ENCODE peak calls at places on chromosome 17, in six cellular contexts. One of them, this sample, is unnamed. For H3K9me3 and H3K27me3, the result is how much of the 10 kb centered on the place peaks cover.

GRCh38 chr17:68400404-68400735 is 56.9 kb downstream of the WIPI1 start:
- DNase-seq in CD8-positive, alpha-beta memory T cell: no peak
- DNase-seq in cardiac muscle cell: no peak
- DNase-seq in H9: peak
- DNase-seq in sigmoid colon: peak
- DNase-seq in heart right ventricle: no peak
- DNase-seq in this sample: no peak

GRCh38 chr17:81966343-81967243 is 5.6 kb upstream of the NOTUM start:
- DNase-seq in CD8-positive, alpha-beta memory T cell: no peak
- DNase-seq in cardiac muscle cell: peak
- DNase-seq in H9: peak
- DNase-seq in sigmoid colon: peak
- DNase-seq in heart right ventricle: peak
- DNase-seq in this sample: no peak

GRCh38 chr17:70166571-70166970 is 2.8 kb upstream of the KCNJ2 start:
- DNase-seq in CD8-positive, alpha-beta memory T cell: no peak
- DNase-seq in cardiac muscle cell: no peak
- DNase-seq in H9: no peak
- DNase-seq in sigmoid colon: no peak
- DNase-seq in heart right ventricle: no peak
- DNase-seq in this sample: no peak

GRCh38 chr17:42675984-42676423 is 790 bp downstream of the PLEKHH3 start:
- DNase-seq in CD8-positive, alpha-beta memory T cell: no peak
- DNase-seq in cardiac muscle cell: peak
- DNase-seq in H9: peak
- DNase-seq in sigmoid colon: peak
- DNase-seq in heart right ventricle: peak
- DNase-seq in this sample: no peak

GRCh38 chr17:73748521-73748920 is 104.3 kb upstream of the SDK2 start:
- DNase-seq in CD8-positive, alpha-beta memory T cell: no peak
- DNase-seq in cardiac muscle cell: no peak
- DNase-seq in H9: no peak
- DNase-seq in sigmoid colon: no peak
- DNase-seq in heart right ventricle: no peak
- DNase-seq in this sample: no peak

GRCh38 chr17:73189417-73190099 is 3.3 kb upstream of the COG1 start:
- DNase-seq in CD8-positive, alpha-beta memory T cell: no peak
- DNase-seq in cardiac muscle cell: peak
- DNase-seq in H9: peak
- DNase-seq in sigmoid colon: no peak
- DNase-seq in heart right ventricle: no peak
- DNase-seq in this sample: no peak

GRCh38 chr17:74357466-74357809 is 4.2 kb downstream of the BTBD17 start:
- DNase-seq in CD8-positive, alpha-beta memory T cell: no peak
- DNase-seq in cardiac muscle cell: no peak
- DNase-seq in H9: no peak
- DNase-seq in sigmoid colon: no peak
- DNase-seq in heart right ventricle: no peak
- DNase-seq in this sample: no peak

GRCh38 chr17:16222406-16222805 is 5.4 kb downstream of the PIGL start:
- DNase-seq in CD8-positive, alpha-beta memory T cell: no peak
- DNase-seq in cardiac muscle cell: no peak
- DNase-seq in H9: no peak
- DNase-seq in sigmoid colon: no peak
- DNase-seq in heart right ventricle: no peak
- DNase-seq in this sample: no peak

GRCh38 chr17:81719410-81720266 is 7.6 kb downstream of the SLC25A10 start:
- DNase-seq in CD8-positive, alpha-beta memory T cell: no peak
- DNase-seq in cardiac muscle cell: no peak
- DNase-seq in H9: no peak
- DNase-seq in sigmoid colon: no peak
- DNase-seq in heart right ventricle: no peak
- DNase-seq in this sample: no peak

GRCh38 chr17:7483238-7484066 is 714 bp upstream of the POLR2A start:
- DNase-seq in CD8-positive, alpha-beta memory T cell: peak
- DNase-seq in cardiac muscle cell: peak
- DNase-seq in H9: peak
- DNase-seq in sigmoid colon: peak
- DNase-seq in heart right ventricle: peak
- DNase-seq in this sample: peak

GRCh38 chr17:80442305-80442659 is 27.3 kb downstream of the ENDOV start:
- DNase-seq in CD8-positive, alpha-beta memory T cell: no peak
- DNase-seq in cardiac muscle cell: no peak
- DNase-seq in H9: no peak
- DNase-seq in sigmoid colon: no peak
- DNase-seq in heart right ventricle: no peak
- DNase-seq in this sample: no peak

GRCh38 chr17:12510535-12510934 is 155.2 kb upstream of the MYOCD start:
- DNase-seq in CD8-positive, alpha-beta memory T cell: no peak
- DNase-seq in cardiac muscle cell: no peak
- DNase-seq in H9: no peak
- DNase-seq in sigmoid colon: no peak
- DNase-seq in heart right ventricle: no peak
- DNase-seq in this sample: no peak

GRCh38 chr17:69525920-69526841 is 111.7 kb downstream of the MAP2K6 start:
- DNase-seq in CD8-positive, alpha-beta memory T cell: no peak
- DNase-seq in cardiac muscle cell: peak
- DNase-seq in H9: peak
- DNase-seq in sigmoid colon: peak
- DNase-seq in heart right ventricle: no peak
- DNase-seq in this sample: no peak

GRCh38 chr17:32265192-32265895 is at the start of gene RHBDL3:
- DNase-seq in CD8-positive, alpha-beta memory T cell: peak
- DNase-seq in cardiac muscle cell: peak
- DNase-seq in H9: no peak
- DNase-seq in sigmoid colon: no peak
- DNase-seq in heart right ventricle: peak
- DNase-seq in this sample: peak

GRCh38 chr17:75345514-75346167 is 56.4 kb upstream of the SLC25A19 start:
- DNase-seq in CD8-positive, alpha-beta memory T cell: no peak
- DNase-seq in cardiac muscle cell: no peak
- DNase-seq in H9: peak
- DNase-seq in sigmoid colon: no peak
- DNase-seq in heart right ventricle: no peak
- DNase-seq in this sample: no peak

GRCh38 chr17:68437979-68438877 is 19.1 kb downstream of the WIPI1 start:
- DNase-seq in CD8-positive, alpha-beta memory T cell: peak
- DNase-seq in cardiac muscle cell: peak
- DNase-seq in H9: peak
- DNase-seq in sigmoid colon: no peak
- DNase-seq in heart right ventricle: peak
- DNase-seq in this sample: no peak

GRCh38 chr17:42843358-42843934 is 934 bp upstream of the AOC2 start:
- DNase-seq in CD8-positive, alpha-beta memory T cell: no peak
- DNase-seq in cardiac muscle cell: peak
- DNase-seq in H9: no peak
- DNase-seq in sigmoid colon: no peak
- DNase-seq in heart right ventricle: no peak
- DNase-seq in this sample: no peak

GRCh38 chr17:68054296-68054900 is 18.9 kb downstream of the KPNA2 start:
- DNase-seq in CD8-positive, alpha-beta memory T cell: no peak
- DNase-seq in cardiac muscle cell: no peak
- DNase-seq in H9: no peak
- DNase-seq in sigmoid colon: no peak
- DNase-seq in heart right ventricle: no peak
- DNase-seq in this sample: no peak

GRCh38 chr17:5282639-5283217 is 644 bp downstream of the RABEP1 start:
- DNase-seq in CD8-positive, alpha-beta memory T cell: peak
- DNase-seq in cardiac muscle cell: peak
- DNase-seq in H9: no peak
- DNase-seq in sigmoid colon: no peak
- DNase-seq in heart right ventricle: peak
- DNase-seq in this sample: peak

GRCh38 chr17:75878174-75878998 is at the start of gene TRIM47:
- DNase-seq in CD8-positive, alpha-beta memory T cell: no peak
- DNase-seq in cardiac muscle cell: peak
- DNase-seq in H9: peak
- DNase-seq in sigmoid colon: peak
- DNase-seq in heart right ventricle: peak
- DNase-seq in this sample: no peak

GRCh38 chr17:32016231-32016630 is 9.0 kb downstream of the LRRC37B start:
- DNase-seq in CD8-positive, alpha-beta memory T cell: no peak
- DNase-seq in cardiac muscle cell: no peak
- DNase-seq in H9: no peak
- DNase-seq in sigmoid colon: no peak
- DNase-seq in heart right ventricle: no peak
- DNase-seq in this sample: no peak

GRCh38 chr17:80119271-80119791 is 17.9 kb downstream of the GAA start:
- DNase-seq in CD8-positive, alpha-beta memory T cell: no peak
- DNase-seq in cardiac muscle cell: no peak
- DNase-seq in H9: peak
- DNase-seq in sigmoid colon: peak
- DNase-seq in heart right ventricle: no peak
- DNase-seq in this sample: no peak

GRCh38 chr17:58572846-58573245 is 58.4 kb upstream of the MTMR4 start:
- DNase-seq in CD8-positive, alpha-beta memory T cell: no peak
- DNase-seq in cardiac muscle cell: no peak
- DNase-seq in H9: no peak
- DNase-seq in sigmoid colon: no peak
- DNase-seq in heart right ventricle: no peak
- DNase-seq in this sample: no peak

GRCh38 chr17:39979021-39979660 is 1.5 kb upstream of the PSMD3 start:
- DNase-seq in CD8-positive, alpha-beta memory T cell: no peak
- DNase-seq in cardiac muscle cell: no peak
- DNase-seq in H9: no peak
- DNase-seq in sigmoid colon: no peak
- DNase-seq in heart right ventricle: no peak
- DNase-seq in this sample: no peak

GRCh38 chr17:40915721-40916256 is 21.7 kb downstream of the KRT23 start:
- DNase-seq in CD8-positive, alpha-beta memory T cell: no peak
- DNase-seq in cardiac muscle cell: no peak
- DNase-seq in H9: no peak
- DNase-seq in sigmoid colon: no peak
- DNase-seq in heart right ventricle: no peak
- DNase-seq in this sample: no peak

GRCh38 chr17:65085397-65085796 is 28.9 kb upstream of the GNA13 start:
- DNase-seq in CD8-positive, alpha-beta memory T cell: no peak
- DNase-seq in cardiac muscle cell: no peak
- DNase-seq in H9: peak
- DNase-seq in sigmoid colon: no peak
- DNase-seq in heart right ventricle: no peak
- DNase-seq in this sample: no peak

GRCh38 chr17:65093930-65094329 is 37.4 kb upstream of the GNA13 start:
- DNase-seq in CD8-positive, alpha-beta memory T cell: no peak
- DNase-seq in cardiac muscle cell: no peak
- DNase-seq in H9: no peak
- DNase-seq in sigmoid colon: no peak
- DNase-seq in heart right ventricle: no peak
- DNase-seq in this sample: no peak

GRCh38 chr17:65092262-65092661 is 35.7 kb upstream of the GNA13 start:
- DNase-seq in CD8-positive, alpha-beta memory T cell: no peak
- DNase-seq in cardiac muscle cell: no peak
- DNase-seq in H9: no peak
- DNase-seq in sigmoid colon: no peak
- DNase-seq in heart right ventricle: no peak
- DNase-seq in this sample: no peak

GRCh38 chr17:65086465-65086864 is 29.9 kb upstream of the GNA13 start:
- DNase-seq in CD8-positive, alpha-beta memory T cell: no peak
- DNase-seq in cardiac muscle cell: no peak
- DNase-seq in H9: no peak
- DNase-seq in sigmoid colon: no peak
- DNase-seq in heart right ventricle: no peak
- DNase-seq in this sample: no peak

DNA sequence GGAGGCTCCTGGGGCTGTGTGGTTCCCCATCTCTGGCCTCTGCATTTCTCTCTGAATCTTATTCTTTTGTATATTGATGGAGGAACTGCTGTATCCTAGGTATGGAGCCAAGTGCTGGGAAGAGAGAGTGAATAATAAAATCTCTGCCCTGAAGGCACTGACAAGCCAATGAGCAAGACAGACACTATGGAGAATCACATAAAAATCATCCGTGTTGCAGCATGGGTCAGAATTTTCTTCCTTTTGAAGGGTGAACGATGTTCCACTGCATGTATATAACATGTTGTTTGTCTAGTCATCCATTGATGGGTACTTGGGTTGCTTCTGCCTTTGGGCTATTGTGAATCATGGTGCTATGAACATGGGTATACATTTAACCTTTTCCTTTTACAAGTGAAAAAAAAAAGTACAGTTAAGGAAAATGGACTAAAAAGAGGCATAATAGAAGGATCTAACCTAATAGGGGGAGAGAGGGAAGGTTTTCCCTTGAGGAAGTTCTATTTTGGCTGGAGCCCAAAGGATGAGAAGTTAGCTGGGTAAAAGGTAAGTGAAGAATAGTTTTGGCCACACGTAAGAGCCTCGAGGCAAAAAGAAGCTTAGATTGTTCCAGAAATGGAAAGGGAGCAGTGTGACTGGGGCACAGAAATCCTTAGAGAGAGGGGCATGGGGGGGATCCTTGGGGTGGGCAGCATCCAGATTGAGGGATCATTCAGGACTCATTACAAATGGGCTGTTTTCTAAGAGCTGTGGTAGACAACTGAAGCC is 32.3 kb upstream of the GNA13 start:
- DNase-seq in CD8-positive, alpha-beta memory T cell: no peak
- DNase-seq in cardiac muscle cell: no peak
- DNase-seq in H9: no peak
- DNase-seq in sigmoid colon: no peak
- DNase-seq in heart right ventricle: no peak
- DNase-seq in this sample: no peak
- H3K9me3 ChIP-seq in CD8-positive, alpha-beta memory T cell: under half
- H3K9me3 ChIP-seq in cardiac muscle cell: under half
- H3K9me3 ChIP-seq in H9: under half
- H3K9me3 ChIP-seq in sigmoid colon: under half
- H3K9me3 ChIP-seq in heart right ventricle: under half
- H3K9me3 ChIP-seq in this sample: under half

GRCh38 chr17:77315010-77315409 is 174.2 kb downstream of the SEC14L1 start:
- DNase-seq in CD8-positive, alpha-beta memory T cell: no peak
- DNase-seq in cardiac muscle cell: no peak
- DNase-seq in H9: no peak
- DNase-seq in sigmoid colon: peak
- DNase-seq in heart right ventricle: no peak
- DNase-seq in this sample: no peak
- H3K27ac ChIP-seq in CD8-positive, alpha-beta memory T cell: no peak
- H3K27ac ChIP-seq in cardiac muscle cell: no peak
- H3K27ac ChIP-seq in H9: no peak
- H3K27ac ChIP-seq in sigmoid colon: peak
- H3K27ac ChIP-seq in heart right ventricle: no peak
- H3K27ac ChIP-seq in this sample: no peak

DNA sequence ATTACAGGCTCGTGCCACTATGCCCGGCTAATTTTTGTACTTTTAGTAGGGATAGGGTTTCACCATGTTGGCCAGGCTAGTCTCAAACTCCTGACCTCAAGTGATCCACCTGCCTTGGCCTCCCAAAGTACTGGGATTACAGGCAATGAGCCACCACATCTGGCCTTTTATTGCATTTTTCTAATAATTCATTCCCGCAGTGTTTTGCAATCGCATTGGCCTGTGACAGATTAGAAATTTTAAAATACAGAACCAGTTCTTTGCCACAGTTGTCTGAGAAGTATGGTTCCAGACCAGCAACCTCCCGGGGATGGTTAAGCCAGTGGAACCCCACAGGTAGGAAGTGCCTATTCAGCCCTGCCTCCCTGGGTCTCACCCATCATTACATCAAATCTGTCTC is 3.2 kb upstream of the CRHR1 start:
- DNase-seq in CD8-positive, alpha-beta memory T cell: no peak
- DNase-seq in cardiac muscle cell: no peak
- DNase-seq in H9: no peak
- DNase-seq in sigmoid colon: no peak
- DNase-seq in heart right ventricle: no peak
- DNase-seq in this sample: no peak
- H3K27me3 ChIP-seq in CD8-positive, alpha-beta memory T cell: under half
- H3K27me3 ChIP-seq in cardiac muscle cell: half or more
- H3K27me3 ChIP-seq in H9: under half
- H3K27me3 ChIP-seq in sigmoid colon: under half
- H3K27me3 ChIP-seq in heart right ventricle: half or more
- H3K27me3 ChIP-seq in this sample: under half

GRCh38 chr17:65438173-65438572 is 123.3 kb downstream of the AXIN2 start:
- DNase-seq in CD8-positive, alpha-beta memory T cell: no peak
- DNase-seq in cardiac muscle cell: no peak
- DNase-seq in H9: no peak
- DNase-seq in sigmoid colon: no peak
- DNase-seq in heart right ventricle: no peak
- DNase-seq in this sample: no peak
- H3K9me3 ChIP-seq in CD8-positive, alpha-beta memory T cell: under half
- H3K9me3 ChIP-seq in cardiac muscle cell: under half
- H3K9me3 ChIP-seq in H9: under half
- H3K9me3 ChIP-seq in sigmoid colon: under half
- H3K9me3 ChIP-seq in heart right ventricle: under half
- H3K9me3 ChIP-seq in this sample: under half